ENCODE peak calls at places on chromosomes 2 and 18, in six cellular contexts. One of them, this sample, is unnamed.

GRCh38 chr2:109171444-109172334 is 42.7 kb downstream of the SH3RF3 start:
- DNase-seq in cardiac muscle cell: peak
- DNase-seq in fibroblast of villous mesenchyme: peak
- DNase-seq in testis: peak
- DNase-seq in CD8-positive, alpha-beta memory T cell: no peak
- DNase-seq in stomach: peak
- DNase-seq in this sample: peak

GRCh38 chr2:241702405-241703127 is 727 bp downstream of the ING5 start:
- DNase-seq in cardiac muscle cell: peak
- DNase-seq in fibroblast of villous mesenchyme: no peak
- DNase-seq in testis: peak
- DNase-seq in CD8-positive, alpha-beta memory T cell: peak
- DNase-seq in stomach: peak
- DNase-seq in this sample: peak

GRCh38 chr18:59918320-59918755 is 18.5 kb downstream of the PMAIP1 start:
- DNase-seq in cardiac muscle cell: peak
- DNase-seq in fibroblast of villous mesenchyme: peak
- DNase-seq in testis: no peak
- DNase-seq in CD8-positive, alpha-beta memory T cell: no peak
- DNase-seq in stomach: peak
- DNase-seq in this sample: peak

GRCh38 chr2:43114210-43114609 is 112.2 kb downstream of the ZFP36L2 start:
- DNase-seq in cardiac muscle cell: no peak
- DNase-seq in fibroblast of villous mesenchyme: no peak
- DNase-seq in testis: no peak
- DNase-seq in CD8-positive, alpha-beta memory T cell: no peak
- DNase-seq in stomach: no peak
- DNase-seq in this sample: no peak

GRCh38 chr2:215530191-215530968 is 94.5 kb upstream of the FN1 start:
- DNase-seq in cardiac muscle cell: no peak
- DNase-seq in fibroblast of villous mesenchyme: no peak
- DNase-seq in testis: no peak
- DNase-seq in CD8-positive, alpha-beta memory T cell: no peak
- DNase-seq in stomach: no peak
- DNase-seq in this sample: no peak

GRCh38 chr2:24831736-24832421 is 38.7 kb downstream of the CENPO start:
- DNase-seq in cardiac muscle cell: no peak
- DNase-seq in fibroblast of villous mesenchyme: no peak
- DNase-seq in testis: no peak
- DNase-seq in CD8-positive, alpha-beta memory T cell: no peak
- DNase-seq in stomach: peak
- DNase-seq in this sample: peak

GRCh38 chr18:43193336-43193735 is 77.9 kb upstream of the RIT2 start:
- DNase-seq in cardiac muscle cell: no peak
- DNase-seq in fibroblast of villous mesenchyme: no peak
- DNase-seq in testis: no peak
- DNase-seq in CD8-positive, alpha-beta memory T cell: no peak
- DNase-seq in stomach: no peak
- DNase-seq in this sample: no peak

GRCh38 chr2:184402381-184402780 is 195.9 kb upstream of the ZNF804A start:
- DNase-seq in cardiac muscle cell: no peak
- DNase-seq in fibroblast of villous mesenchyme: no peak
- DNase-seq in testis: no peak
- DNase-seq in CD8-positive, alpha-beta memory T cell: no peak
- DNase-seq in stomach: no peak
- DNase-seq in this sample: no peak

GRCh38 chr18:52063923-52064322 is 276.1 kb upstream of the DCC start:
- DNase-seq in cardiac muscle cell: no peak
- DNase-seq in fibroblast of villous mesenchyme: no peak
- DNase-seq in testis: no peak
- DNase-seq in CD8-positive, alpha-beta memory T cell: no peak
- DNase-seq in stomach: no peak
- DNase-seq in this sample: no peak

GRCh38 chr2:1745171-1746023 is 1.1 kb upstream of the PXDN start:
- DNase-seq in cardiac muscle cell: no peak
- DNase-seq in fibroblast of villous mesenchyme: no peak
- DNase-seq in testis: peak
- DNase-seq in CD8-positive, alpha-beta memory T cell: no peak
- DNase-seq in stomach: no peak
- DNase-seq in this sample: no peak
- H3K4me3 ChIP-seq in cardiac muscle cell: peak
- H3K4me3 ChIP-seq in fibroblast of villous mesenchyme: peak
- H3K4me3 ChIP-seq in testis: peak
- H3K4me3 ChIP-seq in CD8-positive, alpha-beta memory T cell: no peak
- H3K4me3 ChIP-seq in stomach: peak
- H3K4me3 ChIP-seq in this sample: no peak

GRCh38 chr2:182912518-182912915 is 46.1 kb upstream of the FRZB start:
- DNase-seq in cardiac muscle cell: no peak
- DNase-seq in fibroblast of villous mesenchyme: peak
- DNase-seq in testis: no peak
- DNase-seq in CD8-positive, alpha-beta memory T cell: no peak
- DNase-seq in stomach: no peak
- DNase-seq in this sample: no peak
- H3K4me3 ChIP-seq in cardiac muscle cell: no peak
- H3K4me3 ChIP-seq in fibroblast of villous mesenchyme: no peak
- H3K4me3 ChIP-seq in testis: no peak
- H3K4me3 ChIP-seq in CD8-positive, alpha-beta memory T cell: no peak
- H3K4me3 ChIP-seq in stomach: no peak
- H3K4me3 ChIP-seq in this sample: no peak

DNA sequence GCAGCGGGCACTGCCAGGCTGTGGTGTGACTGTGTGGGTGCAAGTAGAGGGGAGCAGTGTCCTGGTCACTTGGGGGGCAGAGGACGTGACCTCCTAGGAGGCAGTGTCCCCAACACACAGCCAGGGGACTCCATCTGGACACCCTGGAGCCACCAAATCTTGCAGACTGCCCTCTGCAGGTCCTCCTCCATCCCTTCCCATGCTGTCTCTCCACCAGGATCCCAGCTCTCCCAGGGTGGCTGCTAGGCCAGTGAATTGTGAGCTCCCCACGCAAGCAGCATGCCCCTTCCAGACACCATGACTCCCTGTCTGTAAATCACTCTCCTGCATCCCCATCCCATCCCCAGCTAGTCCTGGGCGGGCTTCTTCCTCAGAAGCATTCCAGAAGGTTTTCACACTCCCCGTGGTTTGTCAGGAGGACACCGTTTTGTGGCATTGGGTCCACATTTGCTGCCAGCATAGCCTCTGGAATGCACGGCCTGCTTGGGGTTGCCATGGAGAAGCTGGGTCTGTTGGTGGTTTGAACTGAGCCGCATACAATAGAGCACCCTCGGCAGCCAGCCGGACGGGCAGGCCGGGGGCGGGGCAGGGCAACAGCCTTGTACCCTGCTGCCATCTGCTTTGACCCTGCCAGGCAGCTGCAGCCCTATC is 210.7 kb downstream of the KLHL29 start:
- DNase-seq in cardiac muscle cell: no peak
- DNase-seq in fibroblast of villous mesenchyme: no peak
- DNase-seq in testis: no peak
- DNase-seq in CD8-positive, alpha-beta memory T cell: no peak
- DNase-seq in stomach: no peak
- DNase-seq in this sample: peak
- H3K4me3 ChIP-seq in cardiac muscle cell: no peak
- H3K4me3 ChIP-seq in fibroblast of villous mesenchyme: no peak
- H3K4me3 ChIP-seq in testis: no peak
- H3K4me3 ChIP-seq in CD8-positive, alpha-beta memory T cell: no peak
- H3K4me3 ChIP-seq in stomach: no peak
- H3K4me3 ChIP-seq in this sample: no peak

GRCh38 chr2:52563144-52563543 is 1204.5 kb upstream of the CHAC2 start:
- DNase-seq in cardiac muscle cell: no peak
- DNase-seq in fibroblast of villous mesenchyme: no peak
- DNase-seq in testis: no peak
- DNase-seq in CD8-positive, alpha-beta memory T cell: no peak
- DNase-seq in stomach: no peak
- DNase-seq in this sample: no peak

DNA sequence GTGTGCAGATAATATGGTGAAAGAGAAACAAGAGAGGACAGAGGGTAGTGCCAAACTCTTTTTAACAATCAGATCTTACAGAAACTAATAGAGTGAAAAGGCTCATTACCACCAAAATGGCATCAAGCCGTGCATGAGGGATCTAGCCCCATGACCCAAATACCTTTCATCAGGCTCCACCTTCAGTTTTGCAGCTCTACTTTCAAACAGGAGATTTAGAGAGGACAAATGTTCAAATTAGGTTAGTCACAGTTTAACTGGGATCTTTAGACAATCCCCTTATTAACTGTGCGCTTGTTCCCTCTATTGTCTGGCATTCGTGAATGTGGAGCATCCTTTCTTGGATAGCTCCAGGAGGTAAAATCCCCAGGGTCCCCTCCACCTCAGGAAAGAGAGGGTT is 1209.3 kb upstream of the CHAC2 start:
- DNase-seq in cardiac muscle cell: no peak
- DNase-seq in fibroblast of villous mesenchyme: no peak
- DNase-seq in testis: no peak
- DNase-seq in CD8-positive, alpha-beta memory T cell: no peak
- DNase-seq in stomach: no peak
- DNase-seq in this sample: no peak
- H3K4me3 ChIP-seq in cardiac muscle cell: no peak
- H3K4me3 ChIP-seq in fibroblast of villous mesenchyme: no peak
- H3K4me3 ChIP-seq in testis: no peak
- H3K4me3 ChIP-seq in CD8-positive, alpha-beta memory T cell: no peak
- H3K4me3 ChIP-seq in stomach: no peak
- H3K4me3 ChIP-seq in this sample: no peak

GRCh38 chr2:160353813-160354212 is 139.8 kb downstream of the RBMS1 start:
- DNase-seq in cardiac muscle cell: no peak
- DNase-seq in fibroblast of villous mesenchyme: no peak
- DNase-seq in testis: no peak
- DNase-seq in CD8-positive, alpha-beta memory T cell: no peak
- DNase-seq in stomach: no peak
- DNase-seq in this sample: no peak

GRCh38 chr2:160351978-160352377 is 141.6 kb downstream of the RBMS1 start:
- DNase-seq in cardiac muscle cell: no peak
- DNase-seq in fibroblast of villous mesenchyme: peak
- DNase-seq in testis: no peak
- DNase-seq in CD8-positive, alpha-beta memory T cell: no peak
- DNase-seq in stomach: no peak
- DNase-seq in this sample: no peak

GRCh38 chr2:160354677-160355076 is 138.9 kb downstream of the RBMS1 start:
- DNase-seq in cardiac muscle cell: no peak
- DNase-seq in fibroblast of villous mesenchyme: no peak
- DNase-seq in testis: no peak
- DNase-seq in CD8-positive, alpha-beta memory T cell: no peak
- DNase-seq in stomach: no peak
- DNase-seq in this sample: no peak

GRCh38 chr2:160353166-160353565 is 140.4 kb downstream of the RBMS1 start:
- DNase-seq in cardiac muscle cell: no peak
- DNase-seq in fibroblast of villous mesenchyme: no peak
- DNase-seq in testis: no peak
- DNase-seq in CD8-positive, alpha-beta memory T cell: peak
- DNase-seq in stomach: no peak
- DNase-seq in this sample: no peak

GRCh38 chr2:160352492-160352891 is 141.1 kb downstream of the RBMS1 start:
- DNase-seq in cardiac muscle cell: no peak
- DNase-seq in fibroblast of villous mesenchyme: peak
- DNase-seq in testis: no peak
- DNase-seq in CD8-positive, alpha-beta memory T cell: no peak
- DNase-seq in stomach: no peak
- DNase-seq in this sample: no peak
- H3K4me3 ChIP-seq in cardiac muscle cell: no peak
- H3K4me3 ChIP-seq in fibroblast of villous mesenchyme: no peak
- H3K4me3 ChIP-seq in testis: no peak
- H3K4me3 ChIP-seq in CD8-positive, alpha-beta memory T cell: no peak
- H3K4me3 ChIP-seq in stomach: no peak
- H3K4me3 ChIP-seq in this sample: no peak

This sample was measured in thyroid gland.